ENCODE peak calls at places on chromosomes 4 and X, in ten cellular contexts. P, K, R, G, U, Y, N, Z, M and H are unnamed samples.

GRCh38 chr4:27006247-27006603 is 145.6 kb downstream of the STIM2 start:
- DNase-seq in P (no peak), K (no peak), R (no peak), G (no peak), U (peak; percentile 36), Y (no peak), N (no peak), Z (no peak), M (no peak), H (no peak)

GRCh38 chr4:109214622-109215350 is 87.7 kb downstream of the COL25A1 start:
- DNase-seq in P (peak; percentile 24), K (no peak), R (no peak), G (no peak), U (no peak), Y (no peak), N (no peak), Z (no peak), M (no peak), H (peak; percentile 8)

GRCh38 chr4:181939199-181939945 is 303.8 kb upstream of the TENM3 start:
- DNase-seq in P (no peak), K (no peak), R (no peak), G (no peak), U (peak; percentile 51), Y (peak; percentile 12), N (no peak), Z (no peak), M (no peak), H (no peak)

GRCh38 chr4:186104895-186105720 is 604 bp downstream of the FAM149A start:
- DNase-seq in P (no peak), K (peak; percentile 5), R (peak; percentile 42), G (no peak), U (no peak), Y (no peak), N (no peak), Z (no peak), M (no peak), H (peak; percentile 25)

GRCh38 chrX:57929373-57929772 is 19.1 kb upstream of the ZXDA start:
- DNase-seq in P (no peak), K (peak; percentile 52), R (no peak), G (no peak), U (peak; percentile 27), Y (peak; percentile 39), N (no peak), Z (no peak), M (no peak), H (peak; percentile 0)

GRCh38 chr4:113618205-113618604 is 143.3 kb downstream of the CAMK2D start:
- DNase-seq in P (no peak), K (no peak), R (no peak), G (no peak), U (no peak), Y (no peak), N (no peak), Z (peak; percentile 55), M (no peak), H (no peak)

GRCh38 chrX:150229030-150229429 is 134.1 kb upstream of the MAMLD1 start:
- DNase-seq in P (no peak), K (no peak), R (no peak), G (no peak), U (no peak), Y (no peak), N (no peak), Z (no peak), M (no peak), H (no peak)

GRCh38 chr4:113106076-113106475 is 56.6 kb downstream of the ANK2 start:
- DNase-seq in P (no peak), K (peak; percentile 17), R (no peak), G (no peak), U (peak; percentile 40), Y (peak; percentile 43), N (no peak), Z (peak; percentile 2), M (no peak), H (peak; percentile 35)

GRCh38 chr4:2469192-2469984 is 482 bp downstream of the RNF4 start:
- DNase-seq in P (no peak), K (peak; percentile 70), R (peak; percentile 67), G (no peak), U (peak; percentile 25), Y (peak; percentile 54), N (peak; percentile 74), Z (peak; percentile 6), M (no peak), H (peak; percentile 49)

GRCh38 chr4:164572877-164573279 is 181.1 kb upstream of the SMIM31 start:
- DNase-seq in P (no peak), K (no peak), R (no peak), G (no peak), U (no peak), Y (no peak), N (no peak), Z (no peak), M (no peak), H (no peak)

GRCh38 chrX:21708116-21708515 is 49.8 kb downstream of the SMPX start:
- DNase-seq in P (no peak), K (peak; percentile 4), R (no peak), G (no peak), U (no peak), Y (no peak), N (no peak), Z (no peak), M (no peak), H (no peak)

GRCh38 chr4:168797176-168797575 is 212.9 kb downstream of the CBR4 start:
- DNase-seq in P (no peak), K (no peak), R (no peak), G (no peak), U (peak; percentile 94), Y (peak; percentile 81), N (no peak), Z (no peak), M (no peak), H (peak; percentile 91)

GRCh38 chr4:105140684-105141490 is 5.8 kb upstream of the TET2 start:
- DNase-seq in P (no peak), K (peak; percentile 45), R (peak; percentile 34), G (no peak), U (no peak), Y (peak; percentile 43), N (no peak), Z (no peak), M (no peak), H (peak; percentile 37)

GRCh38 chr4:88054909-88055308 is 47.5 kb downstream of the PKD2 start:
- DNase-seq in P (peak; percentile 47), K (peak; percentile 51), R (peak; percentile 56), G (no peak), U (peak; percentile 72), Y (peak; percentile 61), N (no peak), Z (no peak), M (no peak), H (peak; percentile 69)

GRCh38 chrX:47583240-47583861 is 1.1 kb downstream of the TIMP1 start:
- DNase-seq in P (no peak), K (no peak), R (no peak), G (no peak), U (no peak), Y (no peak), N (no peak), Z (no peak), M (no peak), H (no peak)